ENCODE peak calls at places on chromosomes 1 and 21, in nine cellular contexts. T is K562; H is EL; J is HT1080; A is activated T-cell treated with anti-CD3 and anti-CD28 coated beads for 24 hours; I is naive thymus-derived CD4-positive, alpha-beta T cell; U is CMK; S is GF-D8; K is DMS153. C is an unnamed sample.

GRCh38 chr1:111199881-111200801 is at the start of gene DENND2D:
- DNase-seq in T (no peak), H (no peak), A (peak; percentile 67), U (peak; percentile 73), J (no peak), K (no peak), S (peak; percentile 24), I (no peak), C (no peak)

GRCh38 chr1:25565188-25565591 is 21.8 kb downstream of the LDLRAP1 start:
- DNase-seq in H (no peak), A (no peak), U (no peak), T (no peak), J (no peak), S (no peak), I (peak; percentile 59), K (no peak), C (no peak)

GRCh38 chr1:181081399-181081798 is 7.1 kb upstream of the IER5 start:
- DNase-seq in S (no peak), K (peak; percentile 43), T (no peak), H (no peak), A (no peak), J (no peak), U (no peak), I (no peak), C (no peak)

GRCh38 chr1:205913451-205914204 is 29.6 kb downstream of the SLC26A9 start:
- DNase-seq in T (no peak), I (no peak), J (no peak), S (no peak), U (no peak), K (no peak), A (no peak), H (peak; percentile 52), C (no peak)

GRCh38 chr1:92832537-92833160 is 809 bp downstream of the RPL5 start:
- DNase-seq in J (no peak), K (no peak), S (no peak), H (no peak), A (no peak), U (no peak), T (no peak), I (no peak), C (no peak)

GRCh38 chr1:214718724-214719123 is 115.7 kb downstream of the CENPF start:
- DNase-seq in I (no peak), T (no peak), H (peak; percentile 3), A (no peak), S (no peak), K (no peak), J (peak; percentile 44), U (no peak), C (no peak)

GRCh38 chr1:236502579-236502971 is 21.2 kb upstream of the LGALS8 start:
- DNase-seq in H (peak; percentile 50), I (no peak), U (no peak), T (no peak), S (no peak), K (no peak), J (peak; percentile 22), A (no peak), C (no peak)

GRCh38 chr1:109277434-109278204 is 5.3 kb downstream of the PSRC1 start:
- DNase-seq in T (peak; percentile 91), U (peak; percentile 58), I (no peak), K (peak; percentile 50), A (peak; percentile 41), J (peak; percentile 75), S (peak; percentile 19), H (peak; percentile 72), C (peak; percentile 90)

GRCh38 chr21:41926068-41926806 is 27.6 kb downstream of the C2CD2 start:
- DNase-seq in I (peak; percentile 59), S (no peak), K (no peak), T (no peak), J (peak; percentile 55), H (peak; percentile 45), A (peak; percentile 14), U (no peak), C (no peak)

GRCh38 chr1:230867119-230867902 is 1.0 kb downstream of the C1orf198 start:
- DNase-seq in I (no peak), J (peak; percentile 18), U (no peak), T (no peak), H (peak; percentile 32), A (no peak), S (no peak), K (no peak), C (no peak)